ENCODE peak calls at places on chromosomes 6 and 20, in ten cellular contexts. A is fibroblast of the aortic adventitia; Q is prostate gland; F is activated B cell treated with CpG ODN at 0.5 μM for 24 hours; O is body of pancreas; N is tibial artery; G is type B pancreatic cell; Z is brain microvascular endothelial cell; V is IMR-90; J is CD8-positive, alpha-beta T cell. R is an unnamed sample.

GRCh38 chr6:40986364-40986763 is 52.7 kb downstream of the UNC5CL start:
- DNase-seq in Q (no peak), J (no peak), N (no peak), G (no peak), V (peak; percentile 10), F (no peak), Z (no peak), A (no peak), O (no peak), R (no peak)

GRCh38 chr20:43938932-43939761 is 24.5 kb downstream of the TOX2 start:
- DNase-seq in A (peak; percentile 100), G (no peak), N (peak; percentile 82), Z (peak; percentile 99), V (peak; percentile 100), J (no peak), O (peak; percentile 58), F (no peak), Q (peak; percentile 42), R (no peak)

GRCh38 chr6:5090603-5091002 is 5.5 kb downstream of the PPP1R3G start:
- DNase-seq in G (no peak), Z (no peak), O (no peak), V (no peak), N (no peak), J (no peak), A (no peak), Q (no peak), F (no peak), R (no peak)

GRCh38 chr6:118902731-118903130 is 8.8 kb downstream of the ASF1A start:
- DNase-seq in Q (no peak), F (no peak), O (no peak), N (no peak), V (peak; percentile 36), J (no peak), G (no peak), A (peak; percentile 38), Z (peak; percentile 20), R (no peak)

GRCh38 chr6:106807946-106808611 is 166.4 kb downstream of the CD24 start:
- DNase-seq in Z (no peak), N (no peak), Q (no peak), F (no peak), G (no peak), O (no peak), V (no peak), A (no peak), J (no peak), R (no peak)

GRCh38 chr6:5672581-5673011 is 334.1 kb downstream of the NRN1 start:
- DNase-seq in A (peak; percentile 87), V (peak; percentile 90), J (no peak), F (no peak), G (no peak), N (peak; percentile 50), Q (no peak), Z (peak; percentile 92), O (no peak), R (no peak)

GRCh38 chr20:17680128-17680835 is 1.8 kb downstream of the RRBP1 start:
- DNase-seq in A (peak; percentile 81), O (peak; percentile 73), Q (no peak), F (no peak), V (peak; percentile 71), J (no peak), G (no peak), N (peak; percentile 57), Z (peak; percentile 56), R (peak; percentile 43)

GRCh38 chr6:105814745-105815536 is 271.2 kb upstream of the PRDM1 start:
- DNase-seq in Q (no peak), F (no peak), Z (no peak), V (no peak), A (no peak), J (no peak), N (no peak), G (no peak), O (no peak), R (no peak)

GRCh38 chr20:35319206-35320197 is 27.3 kb upstream of the FAM83C start:
- DNase-seq in J (no peak), G (no peak), Q (no peak), O (no peak), F (no peak), V (peak; percentile 89), A (peak; percentile 43), Z (peak; percentile 69), N (no peak), R (no peak)

GRCh38 chr6:145315982-145316600 is 419.2 kb downstream of the EPM2A start:
- DNase-seq in A (no peak), O (no peak), G (no peak), V (peak; percentile 4), F (no peak), Z (no peak), N (no peak), Q (no peak), J (no peak), R (no peak)

GRCh38 chr6:26322645-26323482 is 42.1 kb upstream of the BTN3A2 start:
- DNase-seq in V (peak; percentile 96), A (peak; percentile 97), Q (no peak), G (no peak), N (peak; percentile 50), J (peak; percentile 32), Z (peak; percentile 94), F (no peak), O (peak; percentile 24), R (no peak)

GRCh38 chr6:169648617-169649016 is 53.2 kb downstream of the WDR27 start:
- DNase-seq in N (no peak), V (no peak), Q (no peak), A (no peak), O (no peak), J (no peak), F (no peak), G (peak; percentile 27), Z (no peak), R (no peak)

GRCh38 chr6:169651498-169651897 is 50.3 kb downstream of the WDR27 start:
- DNase-seq in N (no peak), G (peak; percentile 27), O (no peak), Z (no peak), Q (no peak), V (no peak), J (no peak), F (no peak), A (no peak), R (no peak)

GRCh38 chr6:169652896-169653295 is 48.9 kb downstream of the WDR27 start:
- DNase-seq in N (no peak), G (no peak), A (no peak), Z (no peak), Q (no peak), O (no peak), F (no peak), J (no peak), V (no peak), R (no peak)

GRCh38 chr6:169650959-169651292 is 50.9 kb downstream of the WDR27 start:
- DNase-seq in Z (no peak), F (no peak), O (no peak), A (no peak), V (no peak), J (no peak), N (no peak), Q (no peak), G (peak; percentile 22), R (no peak)

DNA sequence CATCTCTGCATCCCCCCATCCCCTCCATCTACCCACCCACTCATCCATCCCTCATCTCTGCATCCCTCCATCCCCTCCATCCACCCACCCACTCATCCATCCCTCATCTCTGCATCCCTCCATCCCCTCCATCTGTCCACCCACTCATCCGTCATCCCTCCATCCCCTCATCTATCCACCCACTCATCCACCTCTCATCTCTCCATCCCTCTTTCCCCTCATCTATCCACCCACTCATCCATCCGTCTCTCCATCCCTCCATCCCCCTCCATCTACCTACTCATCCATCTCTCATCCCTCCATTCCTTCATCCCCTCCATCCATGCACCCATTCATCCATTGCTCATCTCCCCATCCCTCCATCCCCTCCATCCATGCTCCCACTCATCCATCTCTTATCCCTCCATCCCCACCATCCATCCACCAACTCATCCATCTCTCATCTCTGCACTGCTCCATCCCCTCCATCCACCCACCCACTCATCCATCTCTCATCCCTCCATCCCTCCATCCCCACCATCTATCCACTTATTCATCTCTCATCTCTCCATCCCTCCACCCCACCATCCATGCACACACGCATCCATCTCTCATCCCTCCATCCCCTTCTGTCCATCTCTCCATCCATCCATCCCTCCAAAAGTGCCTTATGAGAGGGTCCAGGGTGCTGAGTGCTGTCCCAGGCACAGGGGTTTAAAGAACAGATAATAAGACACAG is 51.4 kb downstream of the WDR27 start:
- DNase-seq in F (no peak), G (peak; percentile 20), A (no peak), O (no peak), Z (no peak), Q (no peak), N (no peak), J (no peak), V (no peak), R (no peak)
- TF ChIP-seq CTCF in F (no peak), G (no peak), A (no peak), O (no peak), Z (no peak), Q (no peak), N (no peak), J (no peak), V (no peak), R (no peak)

DNA sequence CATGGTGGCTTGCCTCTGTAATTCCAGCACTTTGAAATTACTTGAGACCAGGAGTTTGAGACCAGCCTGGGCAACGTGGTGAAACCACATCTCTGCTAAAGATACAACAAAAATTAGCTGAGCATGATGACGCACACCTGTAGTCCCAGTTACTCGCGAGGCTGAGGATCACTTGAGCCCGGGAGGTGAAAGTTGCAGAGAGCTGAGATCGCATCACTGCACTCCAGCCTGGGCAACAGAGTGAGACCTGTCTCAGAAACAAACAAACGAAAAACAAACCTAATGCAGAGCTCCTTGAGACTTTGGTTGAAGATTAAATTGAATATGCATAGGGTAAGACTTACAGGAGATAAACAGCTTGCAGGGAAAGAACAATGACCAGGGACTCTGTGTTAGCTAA is 80.8 kb downstream of the SCAF8 start:
- DNase-seq in F (no peak), J (no peak), O (no peak), V (no peak), A (no peak), G (no peak), Q (no peak), Z (no peak), N (no peak), R (no peak)
- TF ChIP-seq CTCF in F (no peak), J (no peak), O (no peak), V (no peak), A (no peak), G (no peak), Q (no peak), Z (no peak), N (no peak), R (no peak)

GRCh38 chr6:135657207-135657606 is 159.7 kb upstream of the AHI1 start:
- DNase-seq in F (no peak), J (no peak), N (no peak), O (no peak), Q (no peak), A (no peak), G (no peak), Z (no peak), V (no peak), R (no peak)
- TF ChIP-seq CTCF in F (no peak), J (no peak), N (no peak), O (no peak), Q (no peak), A (no peak), G (no peak), Z (no peak), V (no peak), R (no peak)

DNA sequence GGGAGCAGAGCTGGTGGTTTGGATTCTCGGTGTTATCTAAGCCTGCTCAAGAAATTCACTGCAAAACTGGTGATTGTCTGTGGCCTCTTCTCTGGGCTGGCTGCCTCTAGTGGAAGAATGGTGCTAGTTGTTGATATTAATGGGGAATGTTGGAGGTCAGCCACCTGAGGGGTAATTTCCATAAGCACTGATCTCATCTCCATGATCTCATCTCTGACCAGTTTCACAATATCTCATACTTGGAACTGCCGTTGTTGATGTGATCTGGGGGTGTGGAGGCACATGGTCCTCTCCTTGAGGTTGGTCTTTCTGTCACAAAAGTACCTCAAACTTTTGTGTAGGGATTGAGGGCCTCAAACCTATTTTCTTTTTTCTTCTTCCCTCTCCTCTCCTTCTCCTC is 102.6 kb downstream of the CD109 start:
- DNase-seq in O (no peak), Z (peak; percentile 93), J (no peak), A (peak; percentile 96), Q (no peak), G (no peak), N (peak; percentile 75), V (peak; percentile 99), F (no peak), R (no peak)
- TF ChIP-seq CTCF in O (no peak), Z (peak; percentile 74), J (no peak), A (peak; percentile 75), Q (no peak), G (peak; percentile 37), N (no peak), V (peak; percentile 77), F (no peak), R (no peak)